ENCODE peak calls at places on chromosomes 6 and 20, in seven cellular contexts. S is GM23338; B is T-helper 17 cell; A is DMS153; K is stimulated activated effector memory CD8-positive, alpha-beta T cell treated with anti-CD3 and anti-CD28 coated beads, Interleukin-12 subunit alpha, Interleukin-12 subunit beta, amount 100 ng/mL, for 72 hours; T is EL; I is T-helper 9 cell. O is an unnamed sample.

GRCh38 chr6:167825759-167826229 is 917 bp upstream of the AFDN start:
- DNase-seq in S (peak; percentile 92), B (peak; percentile 21), A (peak; percentile 31), K (no peak), T (peak; percentile 56), I (peak; percentile 21), O (peak; percentile 29)

GRCh38 chr20:24998631-24999445 is 6.3 kb upstream of the APMAP start:
- DNase-seq in S (no peak), B (no peak), A (no peak), K (no peak), T (no peak), I (no peak), O (no peak)

GRCh38 chr20:63740501-63741353 is 1.2 kb downstream of the SLC2A4RG start:
- DNase-seq in S (peak; percentile 73), B (no peak), A (peak; percentile 35), K (no peak), T (peak; percentile 92), I (no peak), O (no peak)

GRCh38 chr6:3773696-3774298 is 22.3 kb upstream of the PXDC1 start:
- DNase-seq in S (no peak), B (no peak), A (no peak), K (no peak), T (no peak), I (no peak), O (no peak)

GRCh38 chr6:149431905-149432775 is 32.1 kb downstream of the SUMO4 start:
- DNase-seq in S (peak; percentile 97), B (peak; percentile 87), A (peak; percentile 72), K (peak; percentile 90), T (peak; percentile 86), I (peak; percentile 90), O (peak; percentile 77)

GRCh38 chr20:63150911-63151531 is 64.9 kb downstream of the YTHDF1 start:
- DNase-seq in S (no peak), B (no peak), A (no peak), K (no peak), T (no peak), I (no peak), O (no peak)

GRCh38 chr20:19861147-19861759 is 103.2 kb downstream of the RIN2 start:
- DNase-seq in S (no peak), B (no peak), A (no peak), K (no peak), T (no peak), I (no peak), O (no peak)

GRCh38 chr6:148987982-148988381 is 241.2 kb downstream of the UST start:
- DNase-seq in S (no peak), B (no peak), A (no peak), K (no peak), T (no peak), I (no peak), O (no peak)

GRCh38 chr6:154226461-154226860 is 130.1 kb downstream of the IPCEF1 start:
- DNase-seq in S (no peak), B (no peak), A (no peak), K (no peak), T (no peak), I (no peak), O (no peak)

GRCh38 chr20:36491901-36492617 is 49.3 kb upstream of the MYL9 start:
- DNase-seq in S (no peak), B (peak; percentile 36), A (no peak), K (peak; percentile 36), T (peak; percentile 67), I (peak; percentile 44), O (no peak)

GRCh38 chr6:45504947-45505346 is 127.2 kb upstream of the SUPT3H start:
- DNase-seq in S (peak; percentile 83), B (no peak), A (peak; percentile 82), K (no peak), T (peak; percentile 78), I (no peak), O (no peak)

GRCh38 chr6:13304580-13305255 is 23.6 kb downstream of the TBC1D7 start:
- DNase-seq in S (no peak), B (no peak), A (no peak), K (no peak), T (no peak), I (no peak), O (no peak)

GRCh38 chr20:57582432-57583288 is 21.8 kb downstream of the PCK1 start:
- DNase-seq in S (peak; percentile 67), B (no peak), A (peak; percentile 5), K (no peak), T (no peak), I (no peak), O (no peak)

GRCh38 chr6:786946-787763 is 94.2 kb upstream of the EXOC2 start:
- DNase-seq in S (peak; percentile 63), B (no peak), A (no peak), K (peak; percentile 12), T (peak; percentile 17), I (no peak), O (no peak)

GRCh38 chr6:139883776-139884175 is 509.3 kb upstream of the CITED2 start:
- DNase-seq in S (no peak), B (no peak), A (no peak), K (no peak), T (peak; percentile 47), I (no peak), O (no peak)

GRCh38 chr20:25461281-25461650 is 53.8 kb downstream of the GINS1 start:
- DNase-seq in S (no peak), B (no peak), A (no peak), K (no peak), T (no peak), I (no peak), O (no peak)

GRCh38 chr6:41442800-41443501 is 103.2 kb upstream of the FOXP4 start:
- DNase-seq in S (peak; percentile 95), B (no peak), A (peak; percentile 12), K (no peak), T (no peak), I (peak; percentile 25), O (peak; percentile 22)

O was measured in activated B cell treated with CpG ODN at 0.5 μM for 24 hours.